ENCODE peak calls at places on chromosomes 12 and 14, in six cellular contexts. J, Z, G, S, W and U are unnamed samples.

GRCh38 chr14:72457641-72458040 is 436.3 kb downstream of the DPF3 start:
- DNase-seq in W (peak; percentile 23), S (no peak), Z (peak; percentile 91), J (no peak), G (no peak), U (no peak)

GRCh38 chr12:82841379-82841778 is 154.7 kb downstream of the TMTC2 start:
- DNase-seq in S (no peak), Z (no peak), W (no peak), J (no peak), G (no peak), U (no peak)

GRCh38 chr14:25381498-25381897 is 331.6 kb upstream of the STXBP6 start:
- DNase-seq in S (no peak), J (no peak), G (no peak), W (no peak), Z (no peak), U (no peak)

GRCh38 chr12:103177624-103178023 is 220.2 kb downstream of the ASCL1 start:
- DNase-seq in S (no peak), G (no peak), J (no peak), Z (no peak), W (no peak), U (no peak)

GRCh38 chr14:50037240-50037639 is 79.1 kb downstream of the VCPKMT start:
- DNase-seq in Z (no peak), J (no peak), G (no peak), W (no peak), S (no peak), U (no peak)

GRCh38 chr12:70638639-70639349 is 1.6 kb upstream of the PTPRB start:
- DNase-seq in J (no peak), W (no peak), S (no peak), G (no peak), Z (peak; percentile 56), U (no peak)

GRCh38 chr12:8642775-8643174 is 19.9 kb downstream of the MFAP5 start:
- DNase-seq in Z (no peak), S (no peak), J (no peak), G (no peak), W (no peak), U (no peak)

GRCh38 chr12:51911788-51912711 is 4.7 kb downstream of the ACVRL1 start:
- DNase-seq in J (no peak), G (no peak), S (no peak), W (no peak), Z (no peak), U (no peak)

GRCh38 chr12:120015313-120015712 is 26.3 kb downstream of the BICDL1 start:
- DNase-seq in G (no peak), S (peak; percentile 58), J (no peak), W (no peak), Z (no peak), U (no peak)

GRCh38 chr12:93127582-93128331 is 198.7 kb upstream of the EEA1 start:
- DNase-seq in J (no peak), G (no peak), W (peak; percentile 79), S (no peak), Z (peak; percentile 71), U (no peak)

GRCh38 chr12:25811656-25812126 is 146.8 kb upstream of the RASSF8 start:
- DNase-seq in Z (peak; percentile 76), J (no peak), G (no peak), S (no peak), W (peak; percentile 60), U (no peak)

GRCh38 chr14:61498811-61499210 is 177.4 kb downstream of the PRKCH start:
- DNase-seq in S (no peak), G (no peak), W (no peak), J (no peak), Z (peak; percentile 51), U (no peak)

GRCh38 chr12:62856454-62856853 is 78.5 kb downstream of the PPM1H start:
- DNase-seq in W (no peak), J (no peak), G (no peak), Z (no peak), S (no peak), U (no peak)

GRCh38 chr14:45057881-45058364 is 26.0 kb upstream of the PRPF39 start:
- DNase-seq in W (no peak), G (no peak), J (no peak), S (no peak), Z (no peak), U (no peak)

GRCh38 chr12:130337476-130338303 is at the start of gene PIWIL1:
- DNase-seq in G (no peak), W (no peak), J (no peak), Z (no peak), S (no peak), U (no peak)